ENCODE peak calls at places on chromosomes 3 and 15, in five cellular contexts. O is NCI-H345, E is iPS-NIHi11, A is type B pancreatic cell, F is T-helper 2 cell. T is an unnamed sample.

GRCh38 chr3:8589880-8590556 is 54.6 kb downstream of the SSUH2 start:
- DNase-seq in F (no peak), E (no peak), O (no peak), A (no peak), T (no peak)

GRCh38 chr3:124761935-124762334 is 31.7 kb downstream of the UMPS start:
- DNase-seq in E (no peak), F (no peak), O (no peak), A (no peak), T (peak)

GRCh38 chr3:38138347-38139190 is at the start of gene MYD88:
- DNase-seq in A (peak), O (peak), E (peak), F (peak), T (no peak)

GRCh38 chr3:66508461-66508860 is 7.6 kb upstream of the LRIG1 start:
- DNase-seq in O (no peak), A (no peak), F (no peak), E (no peak), T (no peak)

GRCh38 chr3:132555316-132556035 is 41.6 kb upstream of the ACKR4 start:
- DNase-seq in E (no peak), A (no peak), O (no peak), F (no peak), T (no peak)

GRCh38 chr3:136838641-136839555 is 20.0 kb downstream of the SLC35G2 start:
- DNase-seq in F (no peak), A (no peak), O (peak), E (no peak), T (no peak)

GRCh38 chr15:90031231-90031791 is 30.2 kb downstream of the ZNF710 start:
- DNase-seq in A (no peak), F (no peak), O (no peak), E (no peak), T (no peak)

GRCh38 chr3:122497425-122497824 is 17.3 kb downstream of the KPNA1 start:
- DNase-seq in E (no peak), O (no peak), F (no peak), A (no peak), T (no peak)

GRCh38 chr3:51436998-51437639 is 46.0 kb downstream of the RBM15B start:
- DNase-seq in A (no peak), O (no peak), E (no peak), F (no peak), T (no peak)

GRCh38 chr3:102074951-102075350 is 225.6 kb downstream of the NFKBIZ start:
- DNase-seq in E (no peak), A (no peak), F (no peak), O (no peak), T (no peak)

GRCh38 chr15:51386029-51386428 is 44.6 kb downstream of the GLDN start:
- DNase-seq in F (no peak), O (no peak), A (no peak), E (no peak), T (no peak)

GRCh38 chr15:83380026-83380425 is 67.1 kb upstream of the SH3GL3 start:
- DNase-seq in O (no peak), F (no peak), E (no peak), A (no peak), T (no peak)

GRCh38 chr3:60086811-60087210 is 1037.0 kb upstream of the CFAP20DC start:
- DNase-seq in F (peak), O (no peak), A (no peak), E (no peak), T (no peak)

GRCh38 chr3:133453383-133453782 is 53.5 kb downstream of the BFSP2 start:
- DNase-seq in F (no peak), E (no peak), A (no peak), O (no peak), T (no peak)

GRCh38 chr15:31434418-31435255 is 108.0 kb downstream of the KLF13 start:
- DNase-seq in A (no peak), E (no peak), F (peak), O (no peak), T (no peak)

GRCh38 chr15:70505971-70506887 is 257.1 kb downstream of the UACA start:
- DNase-seq in E (no peak), F (no peak), O (no peak), A (no peak), T (no peak)

GRCh38 chr3:9302425-9303181 is 53.2 kb upstream of the SRGAP3 start:
- DNase-seq in O (peak), A (peak), F (peak), E (peak), T (peak)

GRCh38 chr3:41175365-41175764 is 23.9 kb upstream of the CTNNB1 start:
- DNase-seq in O (no peak), A (no peak), E (no peak), F (no peak), T (no peak)

GRCh38 chr3:68878322-68878721 is 54.0 kb downstream of the TAFA4 start:
- DNase-seq in A (no peak), E (peak), F (no peak), O (no peak), T (no peak)

GRCh38 chr15:100330629-100331215 is 11.1 kb downstream of the ADAMTS17 start:
- DNase-seq in O (no peak), A (no peak), F (no peak), E (no peak), T (no peak)

GRCh38 chr3:15579071-15579470 is 22.3 kb downstream of the HACL1 start:
- DNase-seq in E (no peak), A (no peak), F (no peak), O (no peak), T (no peak)

GRCh38 chr3:192861972-192862371 is 55.7 kb downstream of the MB21D2 start:
- DNase-seq in E (no peak), O (no peak), F (no peak), A (no peak), T (no peak)

GRCh38 chr3:53075743-53076140 is 29.9 kb upstream of the SFMBT1 start:
- DNase-seq in A (no peak), E (no peak), F (no peak), O (no peak), T (no peak)

GRCh38 chr3:134076816-134077215 is 47.1 kb upstream of the SLCO2A1 start:
- DNase-seq in O (no peak), E (no peak), F (no peak), A (no peak), T (no peak)

GRCh38 chr3:40763812-40764211 is 239.1 kb downstream of the ZNF621 start:
- DNase-seq in E (no peak), F (no peak), A (no peak), O (no peak), T (no peak)

GRCh38 chr15:101017041-101017754 is 98.0 kb downstream of the LRRK1 start:
- DNase-seq in O (no peak), F (no peak), A (peak), E (no peak), T (no peak)

GRCh38 chr15:36356978-36357582 is 222.3 kb upstream of the CDIN1 start:
- DNase-seq in F (no peak), E (no peak), O (peak), A (no peak), T (no peak)

T was measured in DMS153.